ENCODE peak calls at places on chromosomes 12 and 14, in four cellular contexts. One of them, this sample, is unnamed.

GRCh38 chr12:84069699-84070098 is 842.9 kb downstream of the SLC6A15 start:
- DNase-seq in thyroid gland: no peak
- DNase-seq in K562: no peak
- DNase-seq in A549: no peak
- DNase-seq in this sample: no peak

GRCh38 chr12:87967871-87968270 is 61.3 kb downstream of the C12orf50 start:
- DNase-seq in thyroid gland: no peak
- DNase-seq in K562: no peak
- DNase-seq in A549: no peak
- DNase-seq in this sample: no peak

GRCh38 chr14:81303258-81303935 is 82.6 kb upstream of the GTF2A1 start:
- DNase-seq in thyroid gland: peak
- DNase-seq in K562: peak
- DNase-seq in A549: peak
- DNase-seq in this sample: no peak

GRCh38 chr12:53227341-53227740 is 4.7 kb downstream of the RARG start:
- DNase-seq in thyroid gland: no peak
- DNase-seq in K562: no peak
- DNase-seq in A549: no peak
- DNase-seq in this sample: no peak

GRCh38 chr12:77768558-77768957 is 62.1 kb upstream of the NAV3 start:
- DNase-seq in thyroid gland: no peak
- DNase-seq in K562: no peak
- DNase-seq in A549: no peak
- DNase-seq in this sample: no peak

GRCh38 chr12:108119126-108119973 is 9.7 kb upstream of the WSCD2 start:
- DNase-seq in thyroid gland: peak
- DNase-seq in K562: peak
- DNase-seq in A549: no peak
- DNase-seq in this sample: no peak

GRCh38 chr12:94228488-94228907 is 80.1 kb downstream of the PLXNC1 start:
- DNase-seq in thyroid gland: no peak
- DNase-seq in K562: no peak
- DNase-seq in A549: no peak
- DNase-seq in this sample: no peak

GRCh38 chr14:65453807-65454480 is 41.4 kb downstream of the FUT8 start:
- DNase-seq in thyroid gland: no peak
- DNase-seq in K562: no peak
- DNase-seq in A549: no peak
- DNase-seq in this sample: no peak

GRCh38 chr14:76926521-76927251 is 100.5 kb downstream of the LRRC74A start:
- DNase-seq in thyroid gland: no peak
- DNase-seq in K562: no peak
- DNase-seq in A549: no peak
- DNase-seq in this sample: no peak

GRCh38 chr14:65959563-65960024 is 526.6 kb upstream of the CCDC196 start:
- DNase-seq in thyroid gland: no peak
- DNase-seq in K562: no peak
- DNase-seq in A549: no peak
- DNase-seq in this sample: no peak

GRCh38 chr14:58919262-58919661 is 269.2 kb upstream of the DAAM1 start:
- DNase-seq in thyroid gland: no peak
- DNase-seq in K562: no peak
- DNase-seq in A549: no peak
- DNase-seq in this sample: no peak

GRCh38 chr12:50314629-50315312 is 31.5 kb upstream of the LIMA1 start:
- DNase-seq in thyroid gland: no peak
- DNase-seq in K562: peak
- DNase-seq in A549: peak
- DNase-seq in this sample: no peak

GRCh38 chr12:101015021-101015420 is 195.0 kb downstream of the SLC5A8 start:
- DNase-seq in thyroid gland: no peak
- DNase-seq in K562: no peak
- DNase-seq in A549: no peak
- DNase-seq in this sample: no peak

DNA sequence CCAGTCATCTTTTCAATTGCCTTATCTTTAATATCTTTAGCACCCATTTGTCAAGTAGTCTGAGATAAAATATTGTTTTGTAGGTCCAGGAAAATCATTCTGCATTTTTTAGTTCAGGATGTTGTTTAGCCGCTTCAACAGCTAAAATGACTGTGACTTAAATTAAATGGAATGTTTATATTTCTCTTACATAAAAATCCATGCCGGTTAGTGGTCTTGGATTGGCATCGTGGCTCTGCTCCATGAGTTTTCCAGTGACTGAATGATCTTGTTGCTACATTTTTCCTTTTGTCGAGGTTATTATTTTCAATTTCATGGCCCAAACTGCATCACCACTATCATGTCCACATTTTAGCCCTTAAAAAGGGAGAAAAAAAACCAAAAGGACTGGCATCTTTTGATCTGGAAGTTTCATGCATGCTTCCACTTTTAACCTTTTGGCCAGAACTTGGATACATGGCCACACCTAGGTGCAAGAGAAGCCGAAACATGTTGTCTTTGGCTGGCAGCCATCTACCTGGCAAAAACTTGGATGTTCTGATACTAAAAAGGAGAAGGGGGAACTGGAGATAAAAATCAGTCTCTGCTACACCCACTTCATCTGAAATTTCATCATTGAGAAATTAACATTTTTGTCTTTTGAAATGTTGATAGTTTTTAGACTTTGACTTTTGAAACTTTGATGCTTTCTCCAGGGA is 142.4 kb downstream of the OTOGL start:
- DNase-seq in thyroid gland: peak
- DNase-seq in K562: no peak
- DNase-seq in A549: no peak
- DNase-seq in this sample: no peak
- H3K27ac ChIP-seq in thyroid gland: no peak
- H3K27ac ChIP-seq in K562: no peak
- H3K27ac ChIP-seq in A549: no peak
- H3K27ac ChIP-seq in this sample: no peak

GRCh38 chr12:120266180-120266535 is 628 bp upstream of the PXN start:
- DNase-seq in thyroid gland: no peak
- DNase-seq in K562: no peak
- DNase-seq in A549: no peak
- DNase-seq in this sample: peak

GRCh38 chr12:120264086-120264485 is 1.4 kb downstream of the PXN start:
- DNase-seq in thyroid gland: no peak
- DNase-seq in K562: no peak
- DNase-seq in A549: no peak
- DNase-seq in this sample: peak

GRCh38 chr12:120265203-120265482 is 387 bp downstream of the PXN start:
- DNase-seq in thyroid gland: no peak
- DNase-seq in K562: no peak
- DNase-seq in A549: no peak
- DNase-seq in this sample: no peak

GRCh38 chr12:120264511-120265202 is 873 bp downstream of the PXN start:
- DNase-seq in thyroid gland: peak
- DNase-seq in K562: no peak
- DNase-seq in A549: no peak
- DNase-seq in this sample: peak

DNA sequence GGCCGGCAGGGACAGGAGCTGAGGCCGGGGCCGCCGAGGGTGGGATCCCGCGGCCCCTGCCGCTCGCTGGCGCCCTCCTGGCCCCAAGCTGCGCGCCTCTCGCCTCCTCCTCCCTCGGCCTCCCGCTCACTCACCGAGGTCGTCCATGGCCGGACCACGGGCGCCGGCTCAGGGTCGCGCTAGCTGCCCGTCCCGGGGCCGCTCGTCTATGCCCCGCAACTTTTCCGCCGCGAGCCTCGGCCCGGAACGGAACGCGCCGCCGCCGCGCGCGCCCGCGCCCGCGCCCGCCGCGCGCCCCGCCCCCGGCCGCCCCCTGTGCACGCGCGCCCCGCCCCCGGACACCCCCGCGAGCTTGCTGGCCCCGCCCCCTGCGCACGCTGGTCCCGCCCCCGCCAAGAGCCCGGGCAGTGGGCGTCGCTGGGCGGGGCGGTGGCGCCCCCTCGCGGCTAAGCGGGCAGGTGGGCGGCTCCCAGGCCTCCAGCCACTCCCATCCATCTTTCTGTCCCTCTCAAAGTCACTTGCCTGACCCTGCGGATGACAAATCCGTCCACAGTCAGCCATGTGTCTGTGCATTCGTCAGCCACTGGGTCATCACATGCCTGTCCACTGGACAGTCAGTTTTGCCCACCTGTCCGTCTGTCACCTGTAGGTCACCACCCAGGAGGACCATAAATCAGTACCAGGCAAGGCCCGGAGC is at the start of gene PXN:
- DNase-seq in thyroid gland: peak
- DNase-seq in K562: peak
- DNase-seq in A549: peak
- DNase-seq in this sample: peak
- TF ChIP-seq POLR2A in thyroid gland: no peak
- TF ChIP-seq POLR2A in K562: peak
- TF ChIP-seq POLR2A in A549: peak
- TF ChIP-seq POLR2A in this sample: peak

GRCh38 chr12:20272801-20273200 is 95.5 kb upstream of the PDE3A start:
- DNase-seq in thyroid gland: no peak
- DNase-seq in K562: no peak
- DNase-seq in A549: no peak
- DNase-seq in this sample: no peak

GRCh38 chr12:20270557-20270956 is 97.8 kb upstream of the PDE3A start:
- DNase-seq in thyroid gland: no peak
- DNase-seq in K562: no peak
- DNase-seq in A549: no peak
- DNase-seq in this sample: no peak

GRCh38 chr12:20274008-20274407 is 94.3 kb upstream of the PDE3A start:
- DNase-seq in thyroid gland: no peak
- DNase-seq in K562: no peak
- DNase-seq in A549: no peak
- DNase-seq in this sample: no peak

GRCh38 chr12:20269352-20270067 is 98.8 kb upstream of the PDE3A start:
- DNase-seq in thyroid gland: no peak
- DNase-seq in K562: no peak
- DNase-seq in A549: peak
- DNase-seq in this sample: no peak

DNA sequence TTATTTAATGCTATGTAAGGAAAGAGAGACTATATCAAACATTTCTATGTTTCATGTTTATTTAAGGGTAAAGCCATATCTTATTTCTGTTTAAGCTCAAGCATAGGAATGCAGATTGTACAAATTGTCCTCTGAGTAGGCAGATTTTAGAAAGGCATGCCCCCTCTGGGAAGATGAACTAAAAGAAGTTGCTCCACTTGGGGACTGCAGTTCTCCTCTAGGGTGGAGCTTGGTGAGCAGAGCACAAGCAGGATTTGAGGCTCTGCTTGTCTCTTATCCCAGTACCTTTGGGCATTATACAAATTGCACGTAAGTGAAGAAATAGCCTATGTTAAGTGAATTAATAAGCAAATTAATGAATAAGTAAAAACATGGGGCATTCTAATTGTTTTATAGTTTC is 96.2 kb upstream of the PDE3A start:
- DNase-seq in thyroid gland: no peak
- DNase-seq in K562: no peak
- DNase-seq in A549: no peak
- DNase-seq in this sample: no peak
- H3K27ac ChIP-seq in thyroid gland: no peak
- H3K27ac ChIP-seq in K562: no peak
- H3K27ac ChIP-seq in A549: no peak
- H3K27ac ChIP-seq in this sample: no peak

GRCh38 chr12:29726741-29727348 is 56.9 kb downstream of the TMTC1 start:
- DNase-seq in thyroid gland: no peak
- DNase-seq in K562: no peak
- DNase-seq in A549: no peak
- DNase-seq in this sample: no peak
- TF ChIP-seq POLR2A in thyroid gland: no peak
- TF ChIP-seq POLR2A in K562: no peak
- TF ChIP-seq POLR2A in A549: no peak
- TF ChIP-seq POLR2A in this sample: no peak

GRCh38 chr14:36588788-36589187 is 6.4 kb upstream of the NKX2-8 start:
- DNase-seq in thyroid gland: no peak
- DNase-seq in K562: no peak
- DNase-seq in A549: no peak
- DNase-seq in this sample: no peak
- H3K27ac ChIP-seq in thyroid gland: no peak
- H3K27ac ChIP-seq in K562: no peak
- H3K27ac ChIP-seq in A549: no peak
- H3K27ac ChIP-seq in this sample: no peak

GRCh38 chr14:57259672-57260071 is 9.0 kb downstream of the EXOC5 start:
- DNase-seq in thyroid gland: no peak
- DNase-seq in K562: no peak
- DNase-seq in A549: no peak
- DNase-seq in this sample: no peak

GRCh38 chr14:57266060-57266459 is 2.6 kb downstream of the EXOC5 start:
- DNase-seq in thyroid gland: no peak
- DNase-seq in K562: no peak
- DNase-seq in A549: no peak
- DNase-seq in this sample: no peak

GRCh38 chr14:57262117-57262516 is 6.6 kb downstream of the EXOC5 start:
- DNase-seq in thyroid gland: no peak
- DNase-seq in K562: no peak
- DNase-seq in A549: no peak
- DNase-seq in this sample: no peak

GRCh38 chr14:57261604-57262003 is 7.1 kb downstream of the EXOC5 start:
- DNase-seq in thyroid gland: no peak
- DNase-seq in K562: no peak
- DNase-seq in A549: no peak
- DNase-seq in this sample: no peak
- TF ChIP-seq POLR2A in thyroid gland: no peak
- TF ChIP-seq POLR2A in K562: no peak
- TF ChIP-seq POLR2A in A549: no peak
- TF ChIP-seq POLR2A in this sample: no peak

GRCh38 chr12:122887817-122888212 is 8.1 kb downstream of the VPS37B start:
- DNase-seq in thyroid gland: no peak
- DNase-seq in K562: peak
- DNase-seq in A549: no peak
- DNase-seq in this sample: no peak
- H3K27ac ChIP-seq in thyroid gland: peak
- H3K27ac ChIP-seq in K562: peak
- H3K27ac ChIP-seq in A549: peak
- H3K27ac ChIP-seq in this sample: peak

GRCh38 chr12:122080149-122081107 is 1.9 kb downstream of the MLXIP start:
- DNase-seq in thyroid gland: peak
- DNase-seq in K562: peak
- DNase-seq in A549: peak
- DNase-seq in this sample: peak
- TF ChIP-seq POLR2A in thyroid gland: no peak
- TF ChIP-seq POLR2A in K562: no peak
- TF ChIP-seq POLR2A in A549: no peak
- TF ChIP-seq POLR2A in this sample: peak

DNA sequence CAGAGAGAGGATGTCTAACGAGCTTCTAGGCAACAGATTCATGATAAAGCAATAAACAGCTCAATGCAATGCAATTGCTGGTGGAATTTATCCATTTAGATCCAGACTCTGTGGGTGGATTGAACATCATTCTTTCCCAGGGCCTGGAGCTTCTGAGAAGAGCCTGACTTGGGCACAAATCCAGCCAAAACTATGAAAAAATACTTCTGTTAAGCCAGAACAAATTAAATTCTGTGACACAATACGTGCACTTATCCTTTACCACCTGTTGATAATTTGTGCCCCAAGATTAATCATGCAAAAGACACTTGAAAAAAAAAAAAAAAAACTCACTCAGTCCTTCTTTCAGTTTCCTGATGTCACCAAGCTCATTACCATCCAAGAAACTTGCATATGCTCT is 446.0 kb upstream of the DCN start:
- DNase-seq in thyroid gland: no peak
- DNase-seq in K562: no peak
- DNase-seq in A549: no peak
- DNase-seq in this sample: no peak
- H3K27ac ChIP-seq in thyroid gland: no peak
- H3K27ac ChIP-seq in K562: no peak
- H3K27ac ChIP-seq in A549: no peak
- H3K27ac ChIP-seq in this sample: no peak

This sample was measured in prostate gland.